ENCODE peak calls at places on chromosomes 7 and 10, in four cellular contexts. One of them, this sample, is unnamed.
A peak's percentile ranks its signal among the peaks of the same experiment; 100 is the strongest.

GRCh38 chr10:5064656-5065055 is 29.6 kb upstream of the AKR1C3 start:
- DNase-seq in T-cell: no peak
- DNase-seq in GM18507: no peak
- DNase-seq in NCI-H460: no peak
- DNase-seq in this sample: no peak

GRCh38 chr10:14299516-14299915 is 31.2 kb downstream of the FRMD4A start:
- DNase-seq in NCI-H460: no peak
- DNase-seq in T-cell: no peak
- DNase-seq in GM18507: no peak
- DNase-seq in this sample: no peak

GRCh38 chr7:83861-84632 is 108.3 kb upstream of the FAM20C start:
- DNase-seq in NCI-H460: no peak
- DNase-seq in T-cell: no peak
- DNase-seq in GM18507: no peak
- DNase-seq in this sample: no peak

GRCh38 chr7:148715027-148715426 is 16.3 kb downstream of the CUL1 start:
- DNase-seq in GM18507: no peak
- DNase-seq in NCI-H460: no peak
- DNase-seq in T-cell: no peak
- DNase-seq in this sample: no peak

GRCh38 chr7:32511791-32512190 is 16.5 kb downstream of the AVL9 start:
- DNase-seq in GM18507: no peak
- DNase-seq in T-cell: no peak
- DNase-seq in NCI-H460: no peak
- DNase-seq in this sample: no peak

GRCh38 chr7:120939345-120939744 is 11.2 kb upstream of the ING3 start:
- DNase-seq in NCI-H460: no peak
- DNase-seq in GM18507: no peak
- DNase-seq in T-cell: no peak
- DNase-seq in this sample: no peak

GRCh38 chr10:82288461-82288881 is 413.5 kb downstream of the NRG3 start:
- DNase-seq in NCI-H460: no peak
- DNase-seq in T-cell: no peak
- DNase-seq in GM18507: no peak
- DNase-seq in this sample: no peak

GRCh38 chr10:62356447-62356846 is 17.7 kb upstream of the ZNF365 start:
- DNase-seq in NCI-H460: no peak
- DNase-seq in T-cell: no peak
- DNase-seq in GM18507: no peak
- DNase-seq in this sample: no peak

GRCh38 chr10:33136781-33137180 is 178.8 kb upstream of the ITGB1 start:
- DNase-seq in GM18507: no peak
- DNase-seq in NCI-H460: no peak
- DNase-seq in T-cell: no peak
- DNase-seq in this sample: no peak

GRCh38 chr7:711093-711966 is 15.2 kb upstream of the DNAAF5 start:
- DNase-seq in GM18507: no peak
- DNase-seq in NCI-H460: no peak
- DNase-seq in T-cell: no peak
- DNase-seq in this sample: no peak

GRCh38 chr7:30146127-30146612 is 11.4 kb downstream of the MTURN start:
- DNase-seq in T-cell: peak; percentile 37
- DNase-seq in NCI-H460: no peak
- DNase-seq in GM18507: no peak
- DNase-seq in this sample: no peak

GRCh38 chr10:109952526-109952925 is 29.2 kb upstream of the XPNPEP1 start:
- DNase-seq in T-cell: no peak
- DNase-seq in GM18507: no peak
- DNase-seq in NCI-H460: no peak
- DNase-seq in this sample: no peak

GRCh38 chr7:158432369-158433270 is 155.0 kb downstream of the PTPRN2 start:
- DNase-seq in NCI-H460: peak; percentile 99
- DNase-seq in T-cell: no peak
- DNase-seq in GM18507: no peak
- DNase-seq in this sample: no peak

GRCh38 chr7:111753968-111754367 is 191.7 kb upstream of the IMMP2L start:
- DNase-seq in GM18507: no peak
- DNase-seq in NCI-H460: no peak
- DNase-seq in T-cell: no peak
- DNase-seq in this sample: no peak

GRCh38 chr7:30225863-30226361 is 58.5 kb upstream of the ZNRF2 start:
- DNase-seq in NCI-H460: no peak
- DNase-seq in GM18507: peak; percentile 46
- DNase-seq in T-cell: no peak
- DNase-seq in this sample: peak; percentile 30

GRCh38 chr7:149776305-149776704 is 2.9 kb upstream of the ZNF467 start:
- DNase-seq in GM18507: no peak
- DNase-seq in T-cell: no peak
- DNase-seq in NCI-H460: peak; percentile 7
- DNase-seq in this sample: no peak

GRCh38 chr10:86632951-86633350 is 21.4 kb upstream of the OPN4 start:
- DNase-seq in GM18507: no peak
- DNase-seq in T-cell: no peak
- DNase-seq in NCI-H460: no peak
- DNase-seq in this sample: no peak

GRCh38 chr7:39238209-39238869 is 260.6 kb downstream of the POU6F2 start:
- DNase-seq in GM18507: no peak
- DNase-seq in T-cell: no peak
- DNase-seq in NCI-H460: no peak
- DNase-seq in this sample: no peak

GRCh38 chr7:42624471-42624870 is 287.4 kb downstream of the C7orf25 start:
- DNase-seq in GM18507: no peak
- DNase-seq in T-cell: no peak
- DNase-seq in NCI-H460: no peak
- DNase-seq in this sample: no peak

GRCh38 chr7:105808703-105809590 is 67.5 kb downstream of the ATXN7L1 start:
- DNase-seq in NCI-H460: no peak
- DNase-seq in GM18507: peak; percentile 72
- DNase-seq in T-cell: peak; percentile 61
- DNase-seq in this sample: no peak

GRCh38 chr7:157300406-157300770 is 36.4 kb upstream of the DNAJB6 start:
- DNase-seq in NCI-H460: no peak
- DNase-seq in GM18507: no peak
- DNase-seq in T-cell: no peak
- DNase-seq in this sample: no peak

GRCh38 chr7:151745090-151745638 is 131.8 kb downstream of the PRKAG2 start:
- DNase-seq in T-cell: no peak
- DNase-seq in GM18507: no peak
- DNase-seq in NCI-H460: peak; percentile 97
- DNase-seq in this sample: no peak

GRCh38 chr7:110940756-110941155 is 150.2 kb upstream of the LRRN3 start:
- DNase-seq in NCI-H460: no peak
- DNase-seq in T-cell: no peak
- DNase-seq in GM18507: no peak
- DNase-seq in this sample: no peak

GRCh38 chr7:763762-764161 is 36.7 kb upstream of the PRKAR1B start:
- DNase-seq in GM18507: no peak
- DNase-seq in NCI-H460: no peak
- DNase-seq in T-cell: no peak
- DNase-seq in this sample: no peak

GRCh38 chr7:151447312-151447711 is 7.4 kb upstream of the CRYGN start:
- DNase-seq in GM18507: no peak
- DNase-seq in NCI-H460: no peak
- DNase-seq in T-cell: no peak
- DNase-seq in this sample: no peak

GRCh38 chr10:81569488-81569887 is 305.5 kb upstream of the NRG3 start:
- DNase-seq in T-cell: no peak
- DNase-seq in NCI-H460: no peak
- DNase-seq in GM18507: no peak
- DNase-seq in this sample: no peak

GRCh38 chr10:588246-589165 is 101.0 kb downstream of the DIP2C start:
- DNase-seq in GM18507: no peak
- DNase-seq in T-cell: no peak
- DNase-seq in NCI-H460: no peak
- DNase-seq in this sample: no peak

GRCh38 chr7:148941598-148942280 is 57.6 kb upstream of the EZH2 start:
- DNase-seq in NCI-H460: peak; percentile 78
- DNase-seq in GM18507: no peak
- DNase-seq in T-cell: peak; percentile 37
- DNase-seq in this sample: no peak

GRCh38 chr7:104275900-104276299 is 52.5 kb upstream of the LHFPL3 start:
- DNase-seq in GM18507: no peak
- DNase-seq in NCI-H460: peak; percentile 13
- DNase-seq in T-cell: no peak
- DNase-seq in this sample: no peak

GRCh38 chr7:73773700-73774517 is 3.8 kb upstream of the CLDN3 start:
- DNase-seq in NCI-H460: no peak
- DNase-seq in T-cell: no peak
- DNase-seq in GM18507: no peak
- DNase-seq in this sample: no peak

GRCh38 chr7:131507592-131508331 is 48.7 kb downstream of the PODXL start:
- DNase-seq in NCI-H460: peak; percentile 73
- DNase-seq in GM18507: peak; percentile 11
- DNase-seq in T-cell: peak; percentile 73
- DNase-seq in this sample: peak; percentile 21

GRCh38 chr10:74432841-74433594 is 282.0 kb downstream of the ADK start:
- DNase-seq in GM18507: no peak
- DNase-seq in T-cell: no peak
- DNase-seq in NCI-H460: peak; percentile 8
- DNase-seq in this sample: no peak

GRCh38 chr10:52940921-52941320 is 168.3 kb upstream of the MBL2 start:
- DNase-seq in GM18507: no peak
- DNase-seq in NCI-H460: no peak
- DNase-seq in T-cell: no peak
- DNase-seq in this sample: no peak

GRCh38 chr7:78020131-78020873 is 221.7 kb downstream of the PHTF2 start:
- DNase-seq in T-cell: no peak
- DNase-seq in NCI-H460: peak; percentile 70
- DNase-seq in GM18507: peak; percentile 32
- DNase-seq in this sample: peak; percentile 79

GRCh38 chr7:70676243-70676642 is 455.7 kb upstream of the GALNT17 start:
- DNase-seq in T-cell: no peak
- DNase-seq in GM18507: no peak
- DNase-seq in NCI-H460: no peak
- DNase-seq in this sample: no peak

GRCh38 chr7:151275813-151276577 is 27.5 kb upstream of the SMARCD3 start:
- DNase-seq in T-cell: no peak
- DNase-seq in NCI-H460: no peak
- DNase-seq in GM18507: no peak
- DNase-seq in this sample: peak; percentile 59

GRCh38 chr7:35754741-35755140 is 46.1 kb upstream of the SEPTIN7 start:
- DNase-seq in GM18507: no peak
- DNase-seq in T-cell: no peak
- DNase-seq in NCI-H460: no peak
- DNase-seq in this sample: no peak

GRCh38 chr10:97724341-97724941 is 10.9 kb downstream of the MARVELD1 start:
- DNase-seq in GM18507: no peak
- DNase-seq in T-cell: no peak
- DNase-seq in NCI-H460: no peak
- DNase-seq in this sample: no peak

GRCh38 chr10:72740526-72740925 is 48.6 kb downstream of the MCU start:
- DNase-seq in NCI-H460: no peak
- DNase-seq in GM18507: no peak
- DNase-seq in T-cell: no peak
- DNase-seq in this sample: no peak

GRCh38 chr10:88227342-88228018 is 355.6 kb downstream of the RNLS start:
- DNase-seq in GM18507: no peak
- DNase-seq in T-cell: no peak
- DNase-seq in NCI-H460: peak; percentile 46
- DNase-seq in this sample: no peak

This sample was measured in frontal cortex.